ENCODE peak calls at places on chromosomes 11 and 22, in six cellular contexts. E is transverse colon, H is OCI-LY7, Y is neural progenitor cell, Z is A549, G is esophagus squamous epithelium. F is an unnamed sample. For H3K4me1, the result is how much of the 10 kb centered on the place peaks cover.

GRCh38 chr11:117796456-117797428 is at the start of gene DSCAML1:
- DNase-seq in E (no peak), H (no peak), Y (peak), Z (no peak), G (no peak), F (peak)

GRCh38 chr22:27094633-27095308 is 437.4 kb downstream of the MIAT start:
- DNase-seq in E (no peak), H (no peak), Y (no peak), Z (no peak), G (no peak), F (no peak)

GRCh38 chr22:43731986-43732385 is 80.1 kb downstream of the EFCAB6 start:
- DNase-seq in E (no peak), H (no peak), Y (no peak), Z (no peak), G (no peak), F (no peak)

GRCh38 chr11:93031386-93031785 is 61.9 kb downstream of the MTNR1B start:
- DNase-seq in E (no peak), H (no peak), Y (peak), Z (no peak), G (no peak), F (no peak)

GRCh38 chr11:67006029-67006884 is 16.7 kb upstream of the SYT12 start:
- DNase-seq in E (no peak), H (peak), Y (peak), Z (peak), G (no peak), F (no peak)

GRCh38 chr11:35063453-35063852 is 75.5 kb upstream of the CD44 start:
- DNase-seq in E (no peak), H (no peak), Y (no peak), Z (no peak), G (no peak), F (no peak)

GRCh38 chr11:101128571-101129202 is 926 bp downstream of the PGR start:
- DNase-seq in E (no peak), H (no peak), Y (peak), Z (no peak), G (no peak), F (peak)

GRCh38 chr11:83641511-83641910 is 355.3 kb upstream of the CCDC90B start:
- DNase-seq in E (no peak), H (no peak), Y (peak), Z (peak), G (no peak), F (no peak)

GRCh38 chr22:37234736-37235711 is 9.0 kb downstream of the RAC2 start:
- DNase-seq in E (peak), H (peak), Y (no peak), Z (no peak), G (no peak), F (no peak)

GRCh38 chr11:111777094-111778046 is 11.2 kb upstream of the PPP2R1B start:
- DNase-seq in E (no peak), H (peak), Y (peak), Z (peak), G (no peak), F (no peak)

GRCh38 chr11:69296890-69297224 is 2.9 kb downstream of the MYEOV start:
- DNase-seq in E (peak), H (no peak), Y (no peak), Z (no peak), G (no peak), F (no peak)

GRCh38 chr22:22913989-22914388 is 26.4 kb downstream of the IGLL5 start:
- DNase-seq in E (no peak), H (peak), Y (no peak), Z (no peak), G (no peak), F (peak)

GRCh38 chr22:29509298-29509697 is 29.3 kb downstream of the NEFH start:
- DNase-seq in E (no peak), H (no peak), Y (no peak), Z (no peak), G (no peak), F (no peak)

GRCh38 chr11:76275446-76275845 is 69.1 kb upstream of the WNT11 start:
- DNase-seq in E (no peak), H (no peak), Y (no peak), Z (no peak), G (no peak), F (no peak)

GRCh38 chr11:16186680-16187079 is 169.7 kb downstream of the SOX6 start:
- DNase-seq in E (peak), H (no peak), Y (no peak), Z (no peak), G (no peak), F (no peak)

GRCh38 chr22:19429950-19430889 is 1.3 kb downstream of the HIRA start:
- DNase-seq in E (peak), H (peak), Y (peak), Z (peak), G (no peak), F (peak)

GRCh38 chr11:122468965-122469364 is 186.6 kb upstream of the UBASH3B start:
- DNase-seq in E (no peak), H (no peak), Y (no peak), Z (no peak), G (no peak), F (no peak)

GRCh38 chr11:78666675-78667129 is 92.0 kb upstream of the NARS2 start:
- DNase-seq in E (no peak), H (no peak), Y (no peak), Z (no peak), G (no peak), F (no peak)

GRCh38 chr22:42895541-42895981 is 38.5 kb upstream of the ARFGAP3 start:
- DNase-seq in E (no peak), H (no peak), Y (no peak), Z (no peak), G (no peak), F (no peak)

GRCh38 chr22:26848244-26848920 is 191.0 kb downstream of the MIAT start:
- DNase-seq in E (no peak), H (no peak), Y (peak), Z (no peak), G (no peak), F (no peak)

GRCh38 chr11:32400196-32400595 is 35.1 kb downstream of the WT1 start:
- DNase-seq in E (no peak), H (no peak), Y (no peak), Z (no peak), G (no peak), F (no peak)

GRCh38 chr11:8180469-8180868 is 11.6 kb upstream of the RIC3 start:
- DNase-seq in E (no peak), H (no peak), Y (peak), Z (no peak), G (no peak), F (no peak)

GRCh38 chr11:93477684-93478234 is 65.4 kb downstream of the SMCO4 start:
- DNase-seq in E (no peak), H (no peak), Y (peak), Z (no peak), G (no peak), F (no peak)

GRCh38 chr11:57348636-57349323 is 10.6 kb downstream of the P2RX3 start:
- DNase-seq in E (no peak), H (no peak), Y (no peak), Z (no peak), G (no peak), F (no peak)

GRCh38 chr22:19522881-19523239 is 1.4 kb downstream of the CLDN5 start:
- DNase-seq in E (no peak), H (no peak), Y (no peak), Z (no peak), G (no peak), F (no peak)

GRCh38 chr11:108589136-108589535 is 4.4 kb downstream of the EXPH5 start:
- DNase-seq in E (no peak), H (no peak), Y (no peak), Z (no peak), G (no peak), F (no peak)

GRCh38 chr22:50600967-50601668 is 525 bp downstream of the MAPK8IP2 start:
- DNase-seq in E (no peak), H (no peak), Y (no peak), Z (no peak), G (no peak), F (no peak)

GRCh38 chr11:103659138-103659734 is 377.2 kb upstream of the DDI1 start:
- DNase-seq in E (no peak), H (no peak), Y (peak), Z (peak), G (no peak), F (no peak)

GRCh38 chr11:27274854-27275395 is 88.1 kb downstream of the CCDC34 start:
- DNase-seq in E (no peak), H (no peak), Y (no peak), Z (no peak), G (no peak), F (no peak)

GRCh38 chr11:103730151-103730940 is 306.1 kb upstream of the DDI1 start:
- DNase-seq in E (no peak), H (no peak), Y (peak), Z (no peak), G (no peak), F (no peak)

GRCh38 chr11:8233691-8234424 is 29.8 kb downstream of the LMO1 start:
- DNase-seq in E (no peak), H (no peak), Y (no peak), Z (peak), G (no peak), F (no peak)

GRCh38 chr11:112279901-112280267 is 19.2 kb upstream of the PLET1 start:
- DNase-seq in E (peak), H (peak), Y (peak), Z (peak), G (no peak), F (peak)

GRCh38 chr22:49298834-49299750 is 528.6 kb downstream of the BRD1 start:
- DNase-seq in E (no peak), H (no peak), Y (no peak), Z (no peak), G (no peak), F (no peak)

GRCh38 chr11:76672431-76673163 is 2.0 kb upstream of the LRRC32 start:
- DNase-seq in E (peak), H (peak), Y (no peak), Z (no peak), G (no peak), F (peak)

GRCh38 chr11:71928739-71929443 is at the start of gene RNF121:
- DNase-seq in E (peak), H (peak), Y (peak), Z (peak), G (peak), F (peak)
- H3K4me1 ChIP-seq in E (under half), H (under half), Y (under half), Z (under half), G (under half), F (under half)

GRCh38 chr11:128867277-128867676 is at the start of gene KCNJ1:
- DNase-seq in E (no peak), H (no peak), Y (no peak), Z (no peak), G (no peak), F (peak)

GRCh38 chr11:128872094-128872493 is 5.0 kb upstream of the KCNJ1 start:
- DNase-seq in E (no peak), H (no peak), Y (no peak), Z (no peak), G (no peak), F (no peak)

GRCh38 chr11:128872594-128872993 is 5.5 kb upstream of the KCNJ1 start:
- DNase-seq in E (no peak), H (no peak), Y (no peak), Z (no peak), G (no peak), F (no peak)

GRCh38 chr11:128871165-128871564 is 4.1 kb upstream of the KCNJ1 start:
- DNase-seq in E (no peak), H (no peak), Y (peak), Z (no peak), G (no peak), F (no peak)

DNA sequence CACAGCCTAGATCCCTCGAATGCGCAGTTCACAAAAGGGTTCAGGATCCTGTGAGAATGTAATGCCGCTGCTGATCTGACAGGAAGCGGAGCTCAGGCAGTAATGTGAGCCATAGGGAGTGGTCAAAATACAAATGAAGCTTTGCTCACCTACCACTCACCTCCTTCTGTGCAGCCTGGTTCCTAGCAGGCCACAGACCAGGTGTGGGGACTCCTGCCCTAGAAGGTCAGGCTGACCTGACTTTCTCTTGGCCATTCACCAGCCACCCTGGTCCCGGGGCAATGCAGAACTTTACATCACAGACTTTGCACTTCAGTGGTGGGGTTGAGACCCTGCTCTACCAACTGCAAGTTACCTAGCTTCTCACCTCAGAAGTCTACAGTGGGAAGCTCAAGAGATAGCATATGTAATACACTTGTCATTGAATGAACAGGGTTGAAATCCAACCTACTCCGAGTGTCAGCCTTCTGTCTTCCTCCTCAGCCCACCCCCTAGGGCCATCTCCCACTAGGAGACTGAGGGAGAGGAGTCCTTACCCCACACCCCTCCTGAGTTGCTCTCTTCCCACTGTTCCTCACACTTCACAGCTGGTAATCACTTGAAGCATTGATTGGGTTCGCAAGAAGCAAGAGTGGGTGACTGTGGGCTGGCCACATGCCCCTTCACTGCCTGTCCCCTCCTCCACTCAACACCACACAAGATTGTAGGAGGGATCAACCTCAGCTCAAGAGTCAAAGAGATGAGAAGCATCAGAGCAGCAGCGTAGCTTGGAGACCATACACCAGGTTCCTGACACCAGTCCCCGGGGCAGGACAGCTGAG is 2.0 kb upstream of the KCNJ1 start:
- DNase-seq in E (no peak), H (peak), Y (no peak), Z (no peak), G (no peak), F (no peak)
- H3K4me3 ChIP-seq in E (no peak), H (no peak), Y (no peak), Z (no peak), G (no peak), F (no peak)

GRCh38 chr11:65900899-65901180 is 652 bp upstream of the FOSL1 start:
- DNase-seq in E (no peak), H (no peak), Y (no peak), Z (no peak), G (no peak), F (no peak)

GRCh38 chr11:65900125-65900898 is at the start of gene FOSL1:
- DNase-seq in E (peak), H (peak), Y (peak), Z (peak), G (peak), F (peak)

GRCh38 chr11:65898656-65899355 is 1.4 kb downstream of the FOSL1 start:
- DNase-seq in E (no peak), H (no peak), Y (no peak), Z (no peak), G (no peak), F (no peak)

GRCh38 chr11:65897020-65897471 is 3.1 kb downstream of the FOSL1 start:
- DNase-seq in E (no peak), H (no peak), Y (no peak), Z (no peak), G (no peak), F (no peak)

DNA sequence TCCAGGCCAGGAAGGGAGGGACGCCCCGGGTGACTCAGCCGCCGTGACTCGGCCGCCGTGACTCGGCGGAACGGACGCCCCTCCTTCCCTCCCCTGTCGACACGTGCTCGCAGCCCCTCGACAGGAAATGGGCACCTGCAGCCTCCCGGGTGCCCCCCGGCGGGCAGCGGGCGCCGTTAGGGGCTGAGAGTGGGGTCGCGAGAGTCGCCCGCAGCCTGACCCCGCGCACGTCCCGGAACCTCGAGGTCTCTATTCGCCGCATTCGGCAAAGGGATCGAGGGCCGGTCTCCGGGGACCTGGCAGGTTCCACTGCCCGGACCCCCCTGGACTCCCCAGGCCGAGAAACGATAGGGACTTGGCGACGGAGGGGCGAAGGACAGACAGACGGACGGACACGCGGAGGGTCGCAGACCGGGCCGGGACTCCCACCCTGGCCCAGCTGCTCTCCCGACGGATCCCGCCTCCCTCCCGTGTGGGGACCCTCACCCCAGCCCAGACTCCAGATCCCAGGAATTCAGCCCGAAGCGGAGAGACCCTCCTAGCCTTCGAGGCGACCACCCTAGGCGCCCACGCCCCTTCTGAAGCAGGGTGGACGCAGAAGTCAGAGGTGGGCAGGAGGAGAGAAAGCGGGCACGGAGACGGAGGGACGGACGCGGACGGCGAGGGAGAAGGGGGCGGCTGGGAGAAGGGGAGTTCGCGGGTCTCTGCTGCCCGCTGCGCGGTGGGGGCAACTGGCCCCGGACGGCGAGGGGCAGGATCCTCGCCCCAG is 648 bp downstream of the FOSL1 start:
- DNase-seq in E (peak), H (peak), Y (peak), Z (peak), G (no peak), F (no peak)
- TF ChIP-seq CTCF in E (no peak), H (no peak), Y (no peak), Z (no peak), G (no peak), F (no peak)

GRCh38 chr11:75163917-75164316 is 13.0 kb downstream of the SLCO2B1 start:
- DNase-seq in E (no peak), H (no peak), Y (no peak), Z (no peak), G (no peak), F (no peak)
- H3K4me1 ChIP-seq in E (half or more), H (under half), Y (under half), Z (under half), G (under half), F (under half)

GRCh38 chr22:21865041-21865440 is 2.4 kb downstream of the MAPK1 start:
- DNase-seq in E (no peak), H (no peak), Y (no peak), Z (no peak), G (no peak), F (peak)
- H3K4me3 ChIP-seq in E (peak), H (peak), Y (peak), Z (no peak), G (no peak), F (no peak)

GRCh38 chr11:61669417-61669816 is 10.8 kb upstream of the DAGLA start:
- DNase-seq in E (no peak), H (no peak), Y (no peak), Z (no peak), G (no peak), F (no peak)

GRCh38 chr11:61670626-61671025 is 9.6 kb upstream of the DAGLA start:
- DNase-seq in E (no peak), H (no peak), Y (no peak), Z (no peak), G (no peak), F (no peak)

GRCh38 chr11:61675826-61676225 is 4.4 kb upstream of the DAGLA start:
- DNase-seq in E (no peak), H (no peak), Y (no peak), Z (no peak), G (no peak), F (no peak)

GRCh38 chr11:61667684-61668320 is 12.4 kb upstream of the DAGLA start:
- DNase-seq in E (no peak), H (no peak), Y (peak), Z (no peak), G (no peak), F (no peak)

DNA sequence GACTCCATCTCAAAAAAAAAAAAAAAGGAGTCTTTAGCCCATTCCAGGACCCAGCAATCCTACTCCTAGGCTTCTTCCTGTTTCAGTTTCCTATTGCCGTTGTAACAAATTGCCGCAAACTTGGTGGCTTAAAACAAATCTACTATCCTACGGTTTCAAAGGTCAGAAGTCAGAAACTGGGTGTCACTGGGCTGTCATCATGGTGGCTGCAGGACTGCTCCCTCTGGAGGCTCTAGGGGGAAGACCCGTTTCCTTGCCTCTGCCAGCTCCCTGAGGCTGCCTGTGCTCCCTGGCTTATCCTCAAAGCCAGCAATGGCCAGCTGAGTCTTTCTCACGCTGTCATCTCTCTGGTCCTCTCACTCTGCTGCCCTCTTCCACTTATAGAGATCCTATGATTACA is 8.7 kb upstream of the DAGLA start:
- DNase-seq in E (peak), H (no peak), Y (peak), Z (peak), G (no peak), F (no peak)
- TF ChIP-seq CTCF in E (peak), H (peak), Y (peak), Z (peak), G (no peak), F (peak)

DNA sequence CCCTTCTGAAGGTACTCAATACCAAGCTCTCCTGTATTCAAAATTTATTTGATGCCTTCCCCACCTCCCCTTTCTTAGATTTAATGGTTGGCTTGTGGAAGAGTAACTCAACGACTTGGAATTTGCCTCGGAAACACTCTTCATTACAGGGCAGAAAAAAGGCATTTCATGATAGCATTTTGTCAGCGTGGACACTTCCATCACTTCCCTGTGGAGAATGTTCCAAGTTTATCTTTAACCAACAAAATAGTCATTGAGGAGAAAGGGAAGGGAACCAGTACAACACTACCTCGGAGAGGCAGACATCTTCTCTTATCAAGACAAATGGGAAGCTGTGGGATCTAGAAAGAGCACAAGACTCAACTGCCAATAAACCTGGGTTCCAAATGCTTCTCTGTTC is 177.2 kb upstream of the MTMR2 start:
- DNase-seq in E (no peak), H (no peak), Y (no peak), Z (no peak), G (no peak), F (no peak)
- H3K4me1 ChIP-seq in E (under half), H (under half), Y (under half), Z (under half), G (under half), F (under half)

GRCh38 chr11:63766501-63767270 is 1.9 kb downstream of the ZFTA start:
- DNase-seq in E (no peak), H (no peak), Y (peak), Z (no peak), G (no peak), F (no peak)
- H3K4me3 ChIP-seq in E (no peak), H (peak), Y (peak), Z (peak), G (no peak), F (no peak)